ENCODE peak calls at places on chromosomes 5 and 9, in four cellular contexts. N is mesenchymal stem cell, M is Panc1, I is substantia nigra. P is an unnamed sample.

GRCh38 chr5:38527475-38527874 is 29.0 kb downstream of the LIFR start:
- DNase-seq in N (no peak), M (no peak), I (no peak), P (no peak)

GRCh38 chr5:95114305-95114704 is 170.6 kb downstream of the MCTP1 start:
- DNase-seq in N (no peak), M (no peak), I (no peak), P (no peak)

GRCh38 chr5:169027456-169028118 is 273.4 kb downstream of the SLIT3 start:
- DNase-seq in N (peak), M (no peak), I (no peak), P (no peak)

GRCh38 chr5:55484531-55484930 is 50.2 kb downstream of the PLPP1 start:
- DNase-seq in N (no peak), M (no peak), I (no peak), P (no peak)

GRCh38 chr9:137461316-137461662 is 2.2 kb upstream of the NSMF start:
- DNase-seq in N (no peak), M (no peak), I (no peak), P (no peak)

GRCh38 chr9:81266086-81266485 is 423.3 kb downstream of the TLE1 start:
- DNase-seq in N (peak), M (no peak), I (no peak), P (no peak)

GRCh38 chr5:179542170-179542569 is 8.2 kb upstream of the RUFY1 start:
- DNase-seq in N (no peak), M (no peak), I (no peak), P (no peak)

GRCh38 chr9:91187311-91187964 is 174.3 kb downstream of the AUH start:
- DNase-seq in N (no peak), M (no peak), I (no peak), P (no peak)

GRCh38 chr9:69143291-69143690 is 30.8 kb upstream of the TJP2 start:
- DNase-seq in N (no peak), M (no peak), I (no peak), P (no peak)

GRCh38 chr9:135480942-135481315 is 1.3 kb downstream of the PPP1R26 start:
- DNase-seq in N (no peak), M (no peak), I (no peak), P (no peak)
- H3K27ac ChIP-seq in N (no peak), M (no peak), I (no peak), P (no peak)

GRCh38 chr9:84271004-84271886 is 69.3 kb downstream of the SLC28A3 start:
- DNase-seq in N (peak), M (no peak), I (peak), P (peak)
- H3K27ac ChIP-seq in N (no peak), M (no peak), I (peak), P (peak)

DNA sequence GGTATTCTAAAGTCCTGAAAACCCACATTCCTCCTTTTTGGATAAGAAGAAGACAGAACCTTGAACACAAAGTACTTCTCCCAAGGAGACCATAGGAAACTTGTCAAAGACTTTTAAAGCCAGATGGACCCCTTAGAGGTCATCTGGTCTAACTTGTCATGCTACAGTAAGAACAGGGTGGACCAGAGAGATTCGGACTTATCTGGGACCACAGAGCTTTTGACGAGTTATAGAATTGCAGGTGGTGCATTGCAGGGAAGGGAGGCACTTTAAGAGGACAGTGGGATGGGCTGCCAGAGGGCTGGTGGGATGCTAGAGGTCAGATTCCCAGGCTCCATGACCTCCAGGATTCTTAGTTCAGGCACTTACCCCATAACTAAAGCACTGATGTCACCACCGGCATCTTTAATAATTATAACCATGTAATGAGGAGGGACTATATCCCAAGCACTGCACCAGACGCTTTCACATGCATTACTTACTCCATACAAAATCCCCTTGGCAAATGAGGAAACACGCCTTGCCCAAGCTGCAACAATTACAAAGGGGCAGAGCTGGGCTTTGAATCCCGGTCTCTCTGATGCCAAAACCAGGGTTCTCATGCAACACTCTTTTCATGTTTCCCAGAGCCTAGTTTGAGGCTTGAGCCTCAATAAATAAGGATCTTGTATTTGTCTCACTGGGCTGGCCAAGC is 12.8 kb upstream of the GPX3 start:
- DNase-seq in N (no peak), M (no peak), I (no peak), P (no peak)
- H3K27ac ChIP-seq in N (no peak), M (no peak), I (no peak), P (no peak)

GRCh38 chr5:151173711-151174611 is 16.4 kb upstream of the ANXA6 start:
- DNase-seq in N (no peak), M (no peak), I (no peak), P (no peak)
- H3K27ac ChIP-seq in N (no peak), M (no peak), I (no peak), P (no peak)

GRCh38 chr5:62577488-62577887 is 1.1 kb upstream of the LRRC70 start:
- DNase-seq in N (no peak), M (no peak), I (no peak), P (no peak)

GRCh38 chr5:62575556-62575955 is 3.1 kb upstream of the LRRC70 start:
- DNase-seq in N (no peak), M (no peak), I (no peak), P (no peak)

GRCh38 chr5:62578540-62578939 is at the start of gene LRRC70:
- DNase-seq in N (peak), M (no peak), I (no peak), P (no peak)

GRCh38 chr5:62575066-62575465 is 3.6 kb upstream of the LRRC70 start:
- DNase-seq in N (no peak), M (no peak), I (no peak), P (no peak)

DNA sequence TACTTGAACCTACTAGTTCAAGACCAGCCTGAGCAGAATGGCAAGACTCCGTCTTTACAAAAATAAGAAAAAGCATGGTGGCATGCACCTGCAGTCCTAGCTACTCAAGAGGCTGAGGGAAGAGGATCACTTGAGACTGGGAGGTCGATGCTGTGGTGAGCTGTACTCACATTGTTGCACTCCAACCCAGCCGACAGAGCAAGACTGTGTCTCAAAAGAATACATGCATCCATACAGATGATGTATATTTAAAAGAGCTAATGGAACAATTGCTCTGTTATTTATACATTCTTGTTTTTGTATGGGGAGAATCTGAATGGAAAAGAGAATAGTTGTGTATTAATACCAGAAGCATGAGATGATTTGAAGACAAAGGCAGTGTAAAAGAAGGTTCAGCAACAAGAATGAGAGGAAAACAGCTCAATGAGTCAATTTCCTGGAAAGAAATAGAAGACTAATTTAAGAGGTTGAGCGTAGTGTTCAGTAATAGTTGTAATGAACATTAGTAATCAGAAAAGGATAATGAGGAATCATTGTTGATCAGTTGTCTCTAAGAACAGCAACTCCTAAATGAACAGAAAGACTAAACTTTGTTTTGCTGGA is 1.9 kb upstream of the LRRC70 start:
- DNase-seq in N (no peak), M (no peak), I (no peak), P (no peak)
- H3K27ac ChIP-seq in N (no peak), M (no peak), I (no peak), P (no peak)

GRCh38 chr5:67437905-67438845 is 241.6 kb upstream of the CD180 start:
- DNase-seq in N (peak), M (no peak), I (no peak), P (no peak)

GRCh38 chr5:67432601-67433000 is 236.0 kb upstream of the CD180 start:
- DNase-seq in N (no peak), M (no peak), I (no peak), P (no peak)

GRCh38 chr5:67431191-67431590 is 234.6 kb upstream of the CD180 start:
- DNase-seq in N (peak), M (no peak), I (no peak), P (no peak)

GRCh38 chr5:67435007-67435406 is 238.4 kb upstream of the CD180 start:
- DNase-seq in N (no peak), M (no peak), I (no peak), P (no peak)
- H3K27ac ChIP-seq in N (no peak), M (no peak), I (no peak), P (no peak)

GRCh38 chr5:151223447-151224264 is at the start of gene CCDC69:
- DNase-seq in N (peak), M (no peak), I (peak), P (peak)
- H3K27ac ChIP-seq in N (no peak), M (no peak), I (no peak), P (peak)

GRCh38 chr5:130151239-130151638 is 247.0 kb downstream of the CHSY3 start:
- DNase-seq in N (no peak), M (no peak), I (no peak), P (no peak)

GRCh38 chr5:130158036-130158435 is 253.8 kb downstream of the CHSY3 start:
- DNase-seq in N (no peak), M (no peak), I (no peak), P (no peak)

DNA sequence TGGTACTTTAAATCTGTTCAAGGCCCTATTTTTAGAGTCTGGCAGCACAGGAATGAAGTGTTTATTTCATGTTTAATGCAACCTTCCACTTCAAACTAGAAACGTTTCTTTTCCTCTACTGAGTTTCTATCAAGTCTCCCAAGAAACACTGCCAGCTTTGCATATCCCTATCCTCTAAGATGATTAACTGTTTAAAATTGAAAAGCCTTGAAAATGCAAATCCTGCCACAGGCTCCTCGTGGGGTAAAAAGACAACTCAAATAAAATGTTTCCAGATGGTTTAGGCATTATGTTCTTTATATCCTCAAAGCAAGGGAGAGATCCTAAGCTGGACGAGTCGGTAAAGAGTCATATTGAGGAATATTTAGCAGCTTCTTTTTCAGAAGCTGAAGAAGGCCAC is 251.1 kb downstream of the CHSY3 start:
- DNase-seq in N (no peak), M (no peak), I (no peak), P (no peak)
- H3K27ac ChIP-seq in N (no peak), M (no peak), I (no peak), P (no peak)

P was measured in caudate nucleus.